ENCODE peak calls at places on chromosome 22, in seven cellular contexts. Q, Z, V, B, M, W and O are unnamed samples.

GRCh38 chr22:44309137-44309536 is 3.6 kb downstream of the SHISAL1 start:
- DNase-seq in Z (no peak), V (peak), M (peak), B (no peak), Q (peak), W (no peak), O (peak)

GRCh38 chr22:29524440-29525191 is 28.9 kb downstream of the THOC5 start:
- DNase-seq in V (no peak), Q (no peak), M (peak), B (no peak), Z (no peak), W (peak), O (peak)

GRCh38 chr22:48650323-48651035 is 1177.2 kb downstream of the BRD1 start:
- DNase-seq in W (no peak), Q (no peak), Z (no peak), B (no peak), V (no peak), M (no peak), O (no peak)

GRCh38 chr22:21762712-21763581 is 27.4 kb upstream of the YPEL1 start:
- DNase-seq in B (no peak), Q (no peak), M (no peak), Z (no peak), V (no peak), W (no peak), O (no peak)

GRCh38 chr22:49510718-49511117 is 317.0 kb downstream of the BRD1 start:
- DNase-seq in Z (no peak), Q (no peak), B (no peak), W (no peak), V (no peak), M (no peak), O (no peak)

GRCh38 chr22:42208362-42208761 is 62.1 kb downstream of the TCF20 start:
- DNase-seq in V (no peak), B (no peak), Z (no peak), Q (no peak), W (no peak), M (no peak), O (no peak)

GRCh38 chr22:39290724-39291161 is 28.7 kb downstream of the RPL3 start:
- DNase-seq in V (no peak), M (peak), Q (no peak), W (no peak), Z (no peak), B (no peak), O (peak)

GRCh38 chr22:49053574-49053973 is 774.1 kb downstream of the BRD1 start:
- DNase-seq in M (no peak), V (no peak), B (no peak), W (no peak), Z (no peak), Q (no peak), O (no peak)

GRCh38 chr22:50027639-50028537 is 15.3 kb upstream of the IL17REL start:
- DNase-seq in Q (peak), B (peak), W (no peak), M (peak), Z (no peak), V (no peak), O (no peak)

GRCh38 chr22:26169312-26170111 is at the start of gene SEZ6L:
- DNase-seq in Z (peak), Q (no peak), V (no peak), B (peak), W (peak), M (no peak), O (no peak)

GRCh38 chr22:38327805-38328204 is 10.6 kb upstream of the CSNK1E start:
- DNase-seq in Z (no peak), V (peak), B (no peak), W (no peak), Q (peak), M (peak), O (peak)

GRCh38 chr22:22802346-22802970 is 85.2 kb upstream of the IGLL5 start:
- DNase-seq in Q (no peak), W (peak), V (no peak), M (no peak), B (no peak), Z (no peak), O (no peak)

GRCh38 chr22:35629406-35630234 is 12.5 kb upstream of the MB start:
- DNase-seq in V (peak), Z (no peak), Q (peak), W (no peak), M (peak), B (peak), O (peak)

GRCh38 chr22:43136255-43136654 is 6.9 kb downstream of the MCAT start:
- DNase-seq in Z (peak), B (no peak), Q (no peak), M (no peak), V (no peak), W (peak), O (no peak)

GRCh38 chr22:41324818-41325528 is 23.6 kb downstream of the ZC3H7B start:
- DNase-seq in B (no peak), V (no peak), W (no peak), M (no peak), Z (no peak), Q (no peak), O (no peak)